ENCODE peak calls at places on chromosomes 16 and 17, in four cellular contexts. Z is heart right ventricle, C is body of pancreas, K is ascending aorta. F is an unnamed sample.

GRCh38 chr16:54542805-54543504 is 256.4 kb upstream of the IRX3 start:
- DNase-seq in Z (no peak), C (no peak), K (no peak), F (no peak)

GRCh38 chr17:79946352-79947231 is 89.1 kb downstream of the TBC1D16 start:
- DNase-seq in Z (no peak), C (no peak), K (peak), F (no peak)

GRCh38 chr17:18944646-18945045 is 7.3 kb upstream of the SLC5A10 start:
- DNase-seq in C (no peak), Z (no peak), K (no peak), F (no peak)

GRCh38 chr17:64289652-64290051 is 26.6 kb upstream of the TEX2 start:
- DNase-seq in C (no peak), Z (no peak), K (no peak), F (no peak)

GRCh38 chr17:2050246-2050866 is 4.5 kb upstream of the HIC1 start:
- DNase-seq in Z (peak), C (peak), K (no peak), F (peak)

GRCh38 chr17:41067281-41067680 is 1.6 kb upstream of the KRTAP2-4 start:
- DNase-seq in Z (no peak), C (no peak), K (no peak), F (no peak)

GRCh38 chr16:24819462-24820040 is 26.2 kb upstream of the SLC5A11 start:
- DNase-seq in Z (no peak), C (no peak), K (no peak), F (no peak)

GRCh38 chr17:65013613-65014391 is 42.7 kb downstream of the GNA13 start:
- DNase-seq in K (no peak), C (no peak), Z (no peak), F (no peak)

GRCh38 chr16:50304467-50305440 is 38.4 kb downstream of the ADCY7 start:
- DNase-seq in Z (no peak), K (peak), C (no peak), F (no peak)

GRCh38 chr17:29929006-29929543 is 953 bp downstream of the SSH2 start:
- DNase-seq in K (no peak), C (peak), Z (no peak), F (no peak)

GRCh38 chr17:75182319-75182568 is 515 bp downstream of the SUMO2 start:
- DNase-seq in C (no peak), Z (no peak), K (no peak), F (peak)

GRCh38 chr16:83701494-83701893 is 106.3 kb upstream of the HSBP1 start:
- DNase-seq in C (no peak), K (no peak), Z (peak), F (no peak)

GRCh38 chr17:78804777-78805176 is 22.7 kb upstream of the CYTH1 start:
- DNase-seq in K (no peak), Z (no peak), C (no peak), F (no peak)

GRCh38 chr17:21396237-21396636 is 20.1 kb downstream of the KCNJ12 start:
- DNase-seq in Z (no peak), C (no peak), K (no peak), F (no peak)

GRCh38 chr16:28064150-28064549 is 636 bp upstream of the GSG1L start:
- DNase-seq in K (no peak), C (no peak), Z (no peak), F (no peak)

GRCh38 chr17:75601057-75601987 is 13.7 kb downstream of the MYO15B start:
- DNase-seq in Z (peak), C (peak), K (no peak), F (no peak)

GRCh38 chr17:68646626-68647526 is 45.7 kb upstream of the FAM20A start:
- DNase-seq in Z (no peak), C (no peak), K (no peak), F (no peak)

DNA sequence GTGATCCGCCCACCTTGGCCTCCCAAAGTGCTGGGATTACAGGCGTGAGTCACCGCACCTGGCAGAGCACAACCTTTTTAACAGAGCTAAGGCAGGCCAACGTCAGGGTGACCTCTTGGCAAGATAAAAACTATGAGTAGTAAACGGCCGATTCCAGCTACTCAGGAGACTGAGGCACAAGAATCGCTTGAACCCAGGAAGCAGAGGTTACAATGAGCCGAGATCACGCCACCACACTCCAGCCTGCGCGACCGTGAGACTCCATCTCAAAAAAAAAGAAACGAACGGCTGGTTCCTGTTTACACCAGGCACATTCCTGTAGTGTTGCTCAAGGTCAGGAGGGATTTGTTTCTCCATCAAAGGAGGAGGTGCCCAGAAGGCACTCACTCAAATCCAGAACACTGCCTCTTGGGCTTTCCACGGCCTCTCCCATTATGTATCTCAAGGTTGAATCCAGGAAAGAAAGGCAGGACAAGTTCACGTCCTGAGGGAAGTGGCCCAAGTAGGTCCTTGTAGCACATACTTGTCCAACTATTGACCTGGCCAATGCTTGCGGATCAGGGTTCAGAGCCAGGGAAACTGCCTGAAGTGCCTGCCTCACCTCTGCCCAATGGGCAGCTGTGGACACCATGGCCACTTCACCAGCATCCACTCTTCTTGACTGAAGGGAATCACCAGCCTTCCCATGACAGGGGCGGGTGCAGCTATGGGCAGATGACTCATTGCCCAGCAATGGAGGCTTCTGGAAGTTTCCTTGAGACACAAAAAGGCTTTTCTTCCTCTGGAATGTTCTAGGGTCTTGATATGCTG is 13.5 kb downstream of the KNOP1 start:
- DNase-seq in Z (no peak), K (no peak), C (no peak), F (no peak)
- H3K27ac ChIP-seq in Z (peak), K (no peak), C (peak), F (peak)

GRCh38 chr17:37701424-37702020 is 43.3 kb downstream of the HNF1B start:
- DNase-seq in Z (peak), K (no peak), C (peak), F (no peak)
- H3K27ac ChIP-seq in Z (no peak), K (no peak), C (peak), F (no peak)

DNA sequence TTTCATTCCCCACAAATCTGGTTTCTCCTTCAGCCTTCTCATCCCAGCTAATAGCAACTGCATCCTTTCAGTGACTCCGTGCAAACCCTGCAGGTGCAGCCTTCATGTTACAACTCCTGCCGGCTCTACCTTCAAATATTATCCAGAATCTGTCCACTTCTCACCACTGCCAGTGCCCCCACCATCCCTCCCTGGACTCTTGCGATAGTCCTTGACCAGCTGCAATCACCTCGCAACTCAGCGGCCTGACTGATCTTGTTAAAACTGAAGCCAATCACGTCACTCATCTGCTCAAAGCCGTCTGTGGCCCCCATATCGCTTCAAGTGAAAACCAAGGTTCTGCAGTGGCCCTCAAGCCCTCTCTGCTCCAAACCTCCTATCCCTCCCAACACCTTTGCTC is 42.8 kb upstream of the KIFC3 start:
- DNase-seq in K (no peak), C (no peak), Z (no peak), F (no peak)
- H3K27ac ChIP-seq in K (no peak), C (no peak), Z (no peak), F (no peak)

DNA sequence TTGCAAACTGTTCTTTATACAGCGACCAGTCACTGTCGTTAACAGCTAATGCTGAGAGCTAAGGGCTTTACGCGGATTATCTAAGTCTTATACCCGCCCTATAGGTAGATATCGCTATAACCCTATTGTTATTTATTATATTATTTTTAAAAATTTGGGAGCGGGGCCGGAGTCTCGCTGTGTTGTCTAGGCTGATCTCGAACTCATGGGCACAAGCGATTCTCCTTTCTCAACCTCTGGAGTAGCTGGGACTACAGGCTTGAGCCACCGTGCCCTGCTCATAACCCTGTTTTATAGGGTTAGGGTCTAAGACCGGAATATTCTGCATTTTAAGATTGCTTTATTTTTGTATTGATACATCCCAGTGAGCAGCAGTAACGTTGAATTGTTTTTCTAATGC is 24.7 kb downstream of the DEF8 start:
- DNase-seq in Z (no peak), K (no peak), C (no peak), F (no peak)
- H3K27ac ChIP-seq in Z (peak), K (peak), C (peak), F (no peak)

DNA sequence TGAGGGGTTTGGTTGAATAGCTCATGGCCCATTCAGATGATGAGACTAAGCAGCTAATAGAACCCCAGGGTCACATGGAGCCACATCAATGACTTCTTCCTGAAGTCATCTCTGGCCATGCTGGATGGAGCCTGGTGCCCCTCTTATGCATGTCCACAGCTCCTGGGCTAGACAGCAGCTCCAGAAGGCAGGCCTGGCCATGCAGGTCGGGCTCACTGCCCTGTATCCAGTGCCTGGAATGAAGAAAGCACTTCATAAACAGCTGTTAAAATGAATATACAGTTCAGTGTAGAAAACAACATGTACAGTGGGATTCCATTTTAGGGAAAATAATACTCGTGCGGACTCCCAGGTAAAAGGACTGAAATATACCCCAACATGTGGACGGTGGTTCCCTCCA is 73.9 kb downstream of the GNAO1 start:
- DNase-seq in Z (no peak), C (no peak), K (no peak), F (no peak)
- H3K27ac ChIP-seq in Z (peak), C (no peak), K (no peak), F (peak)

F was measured in caudate nucleus.